ENCODE peak calls at places on chromosomes 1 and 21, in five cellular contexts. W is AG10803, J is endothelial cell, C is AG04450, Z is nephron progenitor cell. G is an unnamed sample.
A peak's percentile ranks its signal among the peaks of the same experiment; 100 is the strongest.

GRCh38 chr21:42463861-42464515 is 32.0 kb downstream of the RSPH1 start:
- DNase-seq in C (peak; percentile 13), W (peak; percentile 60), Z (peak; percentile 37), J (peak; percentile 56), G (no peak)

GRCh38 chr1:223628233-223628632 is 37.3 kb downstream of the CAPN8 start:
- DNase-seq in J (peak; percentile 66), C (peak; percentile 4), W (peak; percentile 36), Z (peak; percentile 66), G (peak; percentile 57)

GRCh38 chr1:231603598-231604275 is 22.9 kb upstream of the DISC1 start:
- DNase-seq in C (no peak), W (peak; percentile 47), J (peak; percentile 39), Z (peak; percentile 29), G (peak; percentile 51)

GRCh38 chr1:177505905-177506590 is 335.3 kb downstream of the BRINP2 start:
- DNase-seq in C (no peak), J (no peak), Z (no peak), W (peak; percentile 1), G (no peak)

GRCh38 chr1:97247196-97247595 is 525.6 kb downstream of the PTBP2 start:
- DNase-seq in Z (no peak), C (no peak), W (peak; percentile 67), J (no peak), G (no peak)

GRCh38 chr1:8495928-8496401 is 178.1 kb downstream of the SLC45A1 start:
- DNase-seq in W (no peak), J (no peak), C (no peak), Z (no peak), G (no peak)

GRCh38 chr1:52193985-52194384 is 52.1 kb downstream of the ZFYVE9 start:
- DNase-seq in C (no peak), W (no peak), Z (no peak), J (no peak), G (no peak)

GRCh38 chr1:54874079-54874830 is 12.7 kb downstream of the DHCR24 start:
- DNase-seq in C (no peak), Z (no peak), W (no peak), J (no peak), G (no peak)

GRCh38 chr1:201128476-201128875 is 1.5 kb upstream of the ASCL5 start:
- DNase-seq in J (no peak), W (no peak), Z (no peak), C (no peak), G (no peak)

GRCh38 chr1:107609808-107610207 is 355.2 kb downstream of the VAV3 start:
- DNase-seq in J (no peak), C (no peak), Z (no peak), W (no peak), G (no peak)

GRCh38 chr1:45493116-45493697 is 2.2 kb upstream of the TESK2 start:
- DNase-seq in C (no peak), J (peak; percentile 61), Z (no peak), W (peak; percentile 52), G (peak; percentile 61)

GRCh38 chr1:183913556-183913955 is 108.6 kb downstream of the RGL1 start:
- DNase-seq in J (no peak), C (no peak), W (peak; percentile 62), Z (no peak), G (no peak)

GRCh38 chr1:214377485-214377884 is 96.5 kb downstream of the SMYD2 start:
- DNase-seq in Z (no peak), J (no peak), W (no peak), C (no peak), G (no peak)

GRCh38 chr1:6359568-6360496 is 33.7 kb downstream of the ACOT7 start:
- DNase-seq in W (peak; percentile 64), C (peak; percentile 47), Z (peak; percentile 34), J (peak; percentile 31), G (peak; percentile 82)

GRCh38 chr1:34277150-34277549 is 100.4 kb downstream of the C1orf94 start:
- DNase-seq in J (no peak), Z (no peak), C (no peak), W (no peak), G (no peak)

GRCh38 chr1:168722964-168723363 is 6.0 kb downstream of the DPT start:
- DNase-seq in W (no peak), J (no peak), C (no peak), Z (no peak), G (no peak)

GRCh38 chr1:93081716-93082115 is 2.6 kb downstream of the MTF2 start:
- DNase-seq in W (peak; percentile 89), Z (no peak), C (peak; percentile 50), J (no peak), G (no peak)

GRCh38 chr1:214290399-214291037 is 9.6 kb downstream of the SMYD2 start:
- DNase-seq in J (no peak), C (no peak), W (no peak), Z (no peak), G (no peak)

GRCh38 chr21:17823846-17824245 is 4.7 kb upstream of the C21orf91 start:
- DNase-seq in Z (no peak), W (no peak), C (no peak), J (no peak), G (no peak)

GRCh38 chr1:36279789-36280296 is 26.3 kb upstream of the SH3D21 start:
- DNase-seq in C (no peak), W (no peak), J (no peak), Z (no peak), G (no peak)

GRCh38 chr1:11533790-11534787 is 55.1 kb downstream of the DISP3 start:
- DNase-seq in Z (no peak), C (no peak), J (no peak), W (no peak), G (no peak)

GRCh38 chr1:978069-978834 is 3.6 kb downstream of the PERM1 start:
- DNase-seq in Z (no peak), J (no peak), W (no peak), C (no peak), G (no peak)

GRCh38 chr1:67674260-67675011 is 10.6 kb upstream of the GADD45A start:
- DNase-seq in W (peak; percentile 74), Z (peak; percentile 29), J (peak; percentile 11), C (no peak), G (no peak)

GRCh38 chr1:58898739-58899580 is 115.1 kb upstream of the JUN start:
- DNase-seq in Z (peak; percentile 50), C (no peak), J (peak; percentile 85), W (no peak), G (no peak)

GRCh38 chr1:209506101-209506500 is 77.4 kb upstream of the CAMK1G start:
- DNase-seq in Z (no peak), C (no peak), W (no peak), J (no peak), G (no peak)

GRCh38 chr1:32198237-32199042 is 2.0 kb upstream of the CCDC28B start:
- DNase-seq in C (no peak), Z (no peak), W (no peak), J (no peak), G (no peak)

GRCh38 chr1:236862615-236863211 is 67.6 kb downstream of the MTR start:
- DNase-seq in C (no peak), Z (no peak), W (peak; percentile 32), J (no peak), G (no peak)

GRCh38 chr1:231116741-231117140 is 45.1 kb upstream of the TRIM67 start:
- DNase-seq in C (no peak), W (no peak), J (no peak), Z (no peak), G (no peak)

GRCh38 chr1:81498370-81499184 is 302.2 kb upstream of the ADGRL2 start:
- DNase-seq in W (no peak), J (no peak), C (no peak), Z (no peak), G (no peak)

GRCh38 chr1:87242445-87243185 is 86.1 kb upstream of the LMO4 start:
- DNase-seq in J (no peak), Z (no peak), C (no peak), W (no peak), G (no peak)

DNA sequence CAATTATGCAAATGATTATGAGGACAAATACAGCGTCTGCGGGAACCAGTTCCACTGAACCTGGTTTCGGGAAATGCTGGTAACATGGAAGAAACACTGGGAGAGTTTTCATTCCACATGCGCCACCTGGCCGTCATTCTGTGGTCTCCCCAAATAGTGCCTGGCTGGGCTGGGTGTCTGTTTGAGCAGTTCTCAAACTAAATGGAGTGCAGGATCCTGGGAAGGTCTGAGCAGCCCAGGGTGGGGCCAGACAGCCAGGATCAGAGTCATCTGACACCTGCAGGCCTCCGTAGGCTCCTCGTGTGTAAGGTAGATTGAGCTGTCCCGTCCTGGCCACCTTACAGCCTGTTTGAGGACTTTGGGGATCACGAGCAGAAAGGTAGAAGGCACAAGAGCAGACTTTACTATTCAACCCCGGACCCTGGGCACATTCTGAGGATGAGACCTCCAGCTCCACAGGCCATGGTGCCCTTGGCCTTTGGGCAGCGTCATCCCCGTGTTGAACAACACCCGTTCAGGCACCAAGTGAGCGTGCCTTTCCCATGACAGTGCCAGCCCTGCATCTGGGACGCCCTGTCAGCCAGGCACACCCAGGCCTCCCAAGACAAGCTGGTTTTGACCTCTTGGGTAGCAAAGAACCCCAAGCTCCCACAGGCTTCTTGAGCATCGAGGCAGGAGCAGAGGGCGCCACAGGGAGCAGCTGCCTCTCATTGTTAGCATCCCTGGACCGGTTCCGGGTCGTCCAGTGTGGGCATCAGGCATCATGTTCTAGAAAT is 101.9 kb downstream of the PRDM2 start:
- DNase-seq in Z (no peak), C (no peak), J (no peak), W (no peak), G (no peak)
- TF ChIP-seq CTCF in Z (no peak), C (no peak), J (no peak), W (no peak), G (no peak)

GRCh38 chr1:2267862-2268261 is 39.7 kb downstream of the SKI start:
- DNase-seq in W (no peak), Z (no peak), C (no peak), J (no peak), G (no peak)
- TF ChIP-seq CTCF in W (no peak), Z (no peak), C (no peak), J (no peak), G (no peak)

DNA sequence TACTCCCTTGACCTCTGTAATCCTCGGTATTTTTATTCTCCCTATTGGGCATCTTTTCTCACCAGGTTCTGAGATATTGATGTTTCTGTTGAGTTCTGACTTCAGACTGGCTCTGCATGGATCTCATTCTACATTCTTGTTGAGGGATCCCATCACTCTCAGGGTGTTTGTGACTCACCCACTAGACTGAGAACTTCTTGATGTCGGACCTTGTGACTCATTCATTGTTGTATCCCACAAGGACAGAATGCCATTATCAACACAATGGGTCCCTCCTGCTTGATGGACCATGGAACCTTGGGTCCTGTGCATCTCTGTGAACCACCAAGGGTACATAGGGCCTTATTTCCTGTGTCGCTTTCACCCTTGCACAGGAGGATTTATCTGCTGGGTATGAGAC is 174.1 kb downstream of the PBX1 start:
- DNase-seq in Z (no peak), J (no peak), W (peak; percentile 63), C (no peak), G (no peak)
- TF ChIP-seq CTCF in Z (no peak), J (no peak), W (no peak), C (no peak), G (no peak)

DNA sequence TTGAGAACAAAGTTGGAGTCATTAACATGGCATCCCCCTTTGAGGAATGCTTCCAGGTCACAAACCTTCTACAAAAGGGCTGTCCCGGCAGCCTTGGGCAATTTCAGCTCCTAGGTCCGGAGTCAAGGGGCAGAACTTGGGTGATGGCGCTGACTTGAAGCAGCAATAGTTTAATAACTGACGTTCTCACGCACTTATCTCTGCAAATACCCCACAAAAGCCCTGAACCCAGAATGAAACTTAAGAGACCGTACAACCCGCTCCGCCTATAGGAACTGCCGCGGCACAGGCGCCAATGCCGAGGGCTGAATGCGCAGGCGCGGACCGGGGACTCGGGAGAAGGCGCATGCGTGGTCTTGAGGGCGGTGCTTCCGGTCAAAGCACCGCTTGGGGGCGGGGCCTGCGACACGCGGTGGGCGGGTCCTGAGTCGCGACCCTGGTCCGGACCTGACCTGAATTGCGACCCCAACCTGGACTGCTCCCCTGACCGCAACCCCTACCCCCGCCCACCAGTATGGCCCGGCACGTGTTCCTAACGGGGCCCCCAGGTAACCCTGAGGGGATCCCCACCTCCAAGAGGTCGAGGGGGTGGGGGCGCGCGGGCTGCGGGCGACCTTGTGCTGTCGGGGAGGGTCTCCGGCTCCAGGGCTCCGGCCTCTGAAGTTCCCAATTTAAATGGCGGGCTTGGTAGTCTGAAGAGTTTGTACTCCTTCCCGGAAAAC is at the start of gene NTPCR:
- DNase-seq in W (peak; percentile 84), C (peak; percentile 83), J (peak; percentile 98), Z (peak; percentile 99), G (peak; percentile 97)
- TF ChIP-seq CTCF in W (peak; percentile 29), C (peak; percentile 22), J (no peak), Z (no peak), G (no peak)

G was measured in GM13976.